ENCODE peak calls at places on chromosomes 2 and 18, in five cellular contexts. Q is body of pancreas, O is endothelial cell of umbilical vein, B is heart right ventricle, T is cardiac muscle cell. I is an unnamed sample.

GRCh38 chr2:112159454-112159921 is 21.3 kb downstream of the FBLN7 start:
- DNase-seq in Q (no peak), O (no peak), B (no peak), T (no peak), I (no peak)

GRCh38 chr2:134955744-134956143 is 37.1 kb downstream of the CCNT2 start:
- DNase-seq in Q (no peak), O (no peak), B (no peak), T (no peak), I (no peak)

GRCh38 chr18:24126155-24126947 is 12.5 kb upstream of the CABYR start:
- DNase-seq in Q (no peak), O (no peak), B (no peak), T (no peak), I (no peak)

GRCh38 chr2:113370478-113371091 is 66.9 kb upstream of the ZNG1B start:
- DNase-seq in Q (peak), O (peak), B (peak), T (peak), I (peak)

GRCh38 chr2:144379891-144380311 is 140.0 kb downstream of the ZEB2 start:
- DNase-seq in Q (no peak), O (peak), B (peak), T (no peak), I (no peak)

GRCh38 chr18:44568986-44569385 is 111.7 kb upstream of the SETBP1 start:
- DNase-seq in Q (no peak), O (no peak), B (no peak), T (no peak), I (no peak)

GRCh38 chr18:293557-293956 is 25.7 kb upstream of the THOC1 start:
- DNase-seq in Q (no peak), O (peak), B (no peak), T (no peak), I (no peak)

GRCh38 chr18:28041366-28041765 is 135.6 kb downstream of the CDH2 start:
- DNase-seq in Q (no peak), O (no peak), B (no peak), T (peak), I (no peak)

GRCh38 chr2:234324151-234324550 is 172.7 kb downstream of the ARL4C start:
- DNase-seq in Q (no peak), O (no peak), B (no peak), T (no peak), I (no peak)

GRCh38 chr2:26850565-26850964 is 2.6 kb downstream of the DPYSL5 start:
- DNase-seq in Q (no peak), O (no peak), B (no peak), T (no peak), I (no peak)

GRCh38 chr2:150135223-150135883 is 352.1 kb downstream of the RND3 start:
- DNase-seq in Q (peak), O (no peak), B (no peak), T (no peak), I (no peak)

GRCh38 chr2:7956126-7956689 is 725.6 kb upstream of the ID2 start:
- DNase-seq in Q (no peak), O (no peak), B (no peak), T (peak), I (no peak)

GRCh38 chr18:3540805-3541548 is 91.0 kb downstream of the TGIF1 start:
- DNase-seq in Q (no peak), O (no peak), B (no peak), T (no peak), I (no peak)

GRCh38 chr2:19902272-19902730 is 518 bp upstream of the TTC32 start:
- DNase-seq in Q (no peak), O (no peak), B (no peak), T (no peak), I (no peak)

GRCh38 chr2:177078416-177078815 is 134.2 kb upstream of the HNRNPA3 start:
- DNase-seq in Q (peak), O (no peak), B (peak), T (no peak), I (peak)

GRCh38 chr2:65999790-66000189 is 435.1 kb upstream of the MEIS1 start:
- DNase-seq in Q (no peak), O (no peak), B (no peak), T (no peak), I (peak)
- TF ChIP-seq CTCF in Q (no peak), O (no peak), B (no peak), T (no peak), I (peak)

DNA sequence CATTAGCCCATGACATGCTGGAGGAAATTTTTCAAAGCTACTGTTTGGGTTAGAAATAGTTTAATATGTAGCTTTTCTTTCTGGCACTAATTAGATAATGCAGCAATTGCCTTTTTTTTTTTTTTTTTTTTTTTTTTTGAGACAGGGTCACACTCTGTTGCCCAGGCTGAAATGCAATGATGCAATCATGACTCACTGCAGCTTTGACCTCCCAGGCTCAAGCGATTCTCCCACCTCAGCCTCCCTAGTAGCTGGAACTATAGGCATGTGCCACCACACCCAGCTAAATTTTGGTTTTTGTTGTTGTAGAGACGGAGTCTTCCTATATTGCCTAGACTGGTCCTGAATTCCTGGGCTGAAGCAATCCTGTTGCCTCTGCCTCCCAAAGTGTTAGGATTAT is 136.2 kb downstream of the SP100 start:
- DNase-seq in Q (no peak), O (no peak), B (no peak), T (no peak), I (no peak)
- H3K27ac ChIP-seq in Q (no peak), O (no peak), B (no peak), T (no peak), I (no peak)

DNA sequence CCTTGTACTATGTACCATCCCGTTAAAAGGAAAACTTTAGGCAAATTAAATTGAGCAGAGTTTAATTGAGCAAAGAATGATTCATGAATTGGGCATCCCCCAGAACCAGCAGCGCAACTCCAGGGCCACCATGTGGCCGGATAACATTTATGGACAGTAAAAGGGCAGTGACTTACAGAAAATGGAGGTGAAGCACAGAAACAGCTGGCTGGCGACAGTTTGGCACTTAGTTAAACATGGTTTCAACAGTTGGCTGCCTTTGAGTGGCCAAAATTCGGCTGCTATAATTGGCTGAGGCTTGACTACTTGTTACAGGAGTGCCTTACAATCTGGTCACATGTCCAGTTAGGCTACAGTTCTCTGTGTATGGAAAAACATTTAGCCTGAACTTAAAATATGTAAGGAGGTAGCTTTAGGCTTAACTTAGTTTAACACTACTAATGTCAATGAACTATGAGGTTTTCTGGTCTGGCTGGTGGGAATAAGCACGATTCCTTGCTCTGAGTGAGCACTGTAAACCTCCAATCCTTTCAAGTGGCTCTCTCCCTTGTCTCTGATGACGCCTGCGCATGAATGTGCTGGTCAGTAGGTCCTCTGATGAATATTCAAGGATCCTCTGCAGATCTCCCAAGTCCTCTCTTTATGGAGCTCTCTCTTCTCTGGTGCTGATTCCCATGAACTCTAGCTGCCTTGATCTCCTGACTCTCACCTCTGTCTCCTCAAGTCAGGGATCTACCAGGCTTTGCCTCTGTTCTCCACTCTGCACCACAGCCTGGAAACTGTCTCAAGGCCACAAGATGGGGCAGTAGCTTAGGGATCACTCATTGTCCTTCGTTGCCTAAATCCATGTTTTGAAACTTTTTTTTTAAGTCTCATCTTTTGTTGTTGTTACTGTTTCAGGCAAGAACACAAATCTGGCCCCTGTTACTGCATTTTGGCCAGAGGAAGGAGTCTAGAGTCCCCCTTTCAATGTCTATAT is 24.4 kb upstream of the RAB31 start:
- DNase-seq in Q (peak), O (peak), B (no peak), T (no peak), I (peak)
- TF ChIP-seq CTCF in Q (no peak), O (peak), B (no peak), T (peak), I (peak)

GRCh38 chr2:43133708-43134570 is 92.5 kb downstream of the ZFP36L2 start:
- DNase-seq in Q (peak), O (no peak), B (no peak), T (no peak), I (no peak)
- H3K27ac ChIP-seq in Q (peak), O (no peak), B (peak), T (no peak), I (peak)

GRCh38 chr2:235937092-235937491 is 231.1 kb downstream of the GBX2 start:
- DNase-seq in Q (no peak), O (no peak), B (no peak), T (no peak), I (no peak)

GRCh38 chr2:235937526-235937925 is 230.7 kb downstream of the GBX2 start:
- DNase-seq in Q (no peak), O (no peak), B (no peak), T (no peak), I (no peak)

GRCh38 chr2:235935071-235935470 is 233.1 kb downstream of the GBX2 start:
- DNase-seq in Q (no peak), O (no peak), B (no peak), T (no peak), I (no peak)

GRCh38 chr2:235935773-235936172 is 232.4 kb downstream of the GBX2 start:
- DNase-seq in Q (no peak), O (no peak), B (no peak), T (no peak), I (no peak)

DNA sequence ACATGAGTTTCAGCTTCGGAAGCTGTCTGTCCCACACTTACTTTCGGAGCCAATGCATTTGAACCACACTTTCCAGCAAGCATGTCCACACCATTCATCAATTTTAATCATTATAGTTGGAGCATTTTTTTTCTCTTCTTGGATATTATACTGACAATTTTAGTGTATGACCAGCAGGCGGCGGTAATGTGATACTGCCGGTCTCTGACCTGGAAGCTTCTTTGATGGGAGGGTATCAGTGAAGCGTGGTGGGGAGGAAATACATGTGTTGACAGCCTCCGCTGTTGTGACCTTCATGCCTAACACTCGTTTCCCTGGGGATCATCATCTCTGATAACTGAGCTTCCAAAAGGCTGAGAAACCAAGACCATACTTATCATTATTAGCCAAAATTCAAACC is 231.7 kb downstream of the GBX2 start:
- DNase-seq in Q (no peak), O (peak), B (no peak), T (no peak), I (no peak)
- TF ChIP-seq CTCF in Q (no peak), O (peak), B (peak), T (peak), I (no peak)

GRCh38 chr2:209696836-209697711 is 74.6 kb upstream of the UNC80 start:
- DNase-seq in Q (no peak), O (no peak), B (no peak), T (no peak), I (no peak)
- H3K27ac ChIP-seq in Q (no peak), O (no peak), B (no peak), T (no peak), I (no peak)

GRCh38 chr18:36733150-36733549 is 95.7 kb downstream of the TPGS2 start:
- DNase-seq in Q (no peak), O (no peak), B (no peak), T (no peak), I (no peak)
- TF ChIP-seq CTCF in Q (no peak), O (no peak), B (no peak), T (no peak), I (no peak)

DNA sequence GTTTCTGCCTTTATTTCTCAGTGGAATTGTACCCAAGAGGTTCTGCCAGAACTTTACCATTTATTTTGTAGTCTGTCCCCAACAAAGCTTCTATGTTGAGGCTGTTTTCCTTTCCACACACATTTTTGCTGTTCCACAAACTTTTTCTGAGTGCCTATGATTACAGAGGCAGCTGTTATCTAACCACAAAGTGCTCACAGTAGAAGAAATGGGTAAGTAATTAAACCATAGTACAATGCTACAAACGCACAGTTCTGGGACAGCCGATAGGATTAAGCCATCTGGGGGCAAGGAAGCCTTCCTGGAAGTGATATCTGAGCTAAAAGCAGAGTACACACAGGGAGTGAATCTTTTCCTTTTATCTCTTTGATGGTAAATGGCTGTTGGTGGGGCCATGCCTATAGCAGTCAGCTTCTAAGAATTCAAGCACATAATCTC is 3.9 kb upstream of the MGAT4A start:
- DNase-seq in Q (no peak), O (no peak), B (no peak), T (no peak), I (no peak)
- H3K27ac ChIP-seq in Q (peak), O (no peak), B (no peak), T (no peak), I (no peak)

GRCh38 chr2:241858206-241859016 is at the start of gene PDCD1:
- DNase-seq in Q (peak), O (no peak), B (peak), T (peak), I (no peak)

GRCh38 chr2:241860184-241861078 is 1.7 kb upstream of the PDCD1 start:
- DNase-seq in Q (peak), O (no peak), B (peak), T (no peak), I (no peak)

GRCh38 chr2:241861264-241861663 is 2.6 kb upstream of the PDCD1 start:
- DNase-seq in Q (no peak), O (no peak), B (no peak), T (no peak), I (no peak)

GRCh38 chr2:241859017-241859435 is 332 bp upstream of the PDCD1 start:
- DNase-seq in Q (no peak), O (no peak), B (peak), T (no peak), I (no peak)

DNA sequence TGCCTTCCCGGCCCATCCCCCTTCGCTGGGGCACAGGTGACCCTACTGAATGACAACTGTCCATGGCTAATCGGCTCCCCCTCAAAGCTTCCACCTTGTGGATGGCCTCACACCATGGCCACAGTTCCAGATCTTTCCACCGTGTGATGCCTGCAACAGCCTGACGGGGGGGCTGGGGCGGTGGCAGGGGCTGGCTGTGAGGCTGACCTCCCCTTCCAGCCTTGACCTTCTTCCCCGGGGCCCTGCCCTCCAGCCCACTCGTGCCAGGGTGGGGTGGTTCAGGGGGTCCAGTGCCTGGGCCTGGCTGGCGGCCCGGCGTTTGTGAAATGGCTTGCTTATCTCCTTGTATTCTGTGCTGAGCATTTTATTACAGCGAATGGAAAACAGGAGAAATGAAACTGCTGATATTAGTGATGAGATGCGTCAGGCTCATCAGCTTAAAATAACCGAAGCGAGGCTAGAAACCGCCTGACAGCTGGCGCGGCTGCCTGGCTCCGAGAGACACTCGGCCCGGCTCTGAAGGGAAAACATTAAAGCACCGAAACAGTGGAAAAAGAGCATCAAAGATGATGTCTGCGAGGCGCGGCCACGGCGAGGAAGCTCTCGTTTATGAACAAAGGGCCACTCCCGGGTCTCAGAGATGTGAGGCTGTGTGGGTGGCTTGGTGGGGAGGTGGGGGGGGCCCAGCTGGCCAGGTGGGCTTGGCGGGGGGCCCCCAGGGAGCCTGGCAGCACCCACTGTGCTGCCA is 916 bp upstream of the PDCD1 start:
- DNase-seq in Q (peak), O (no peak), B (peak), T (no peak), I (no peak)
- TF ChIP-seq CTCF in Q (no peak), O (no peak), B (no peak), T (peak), I (no peak)

DNA sequence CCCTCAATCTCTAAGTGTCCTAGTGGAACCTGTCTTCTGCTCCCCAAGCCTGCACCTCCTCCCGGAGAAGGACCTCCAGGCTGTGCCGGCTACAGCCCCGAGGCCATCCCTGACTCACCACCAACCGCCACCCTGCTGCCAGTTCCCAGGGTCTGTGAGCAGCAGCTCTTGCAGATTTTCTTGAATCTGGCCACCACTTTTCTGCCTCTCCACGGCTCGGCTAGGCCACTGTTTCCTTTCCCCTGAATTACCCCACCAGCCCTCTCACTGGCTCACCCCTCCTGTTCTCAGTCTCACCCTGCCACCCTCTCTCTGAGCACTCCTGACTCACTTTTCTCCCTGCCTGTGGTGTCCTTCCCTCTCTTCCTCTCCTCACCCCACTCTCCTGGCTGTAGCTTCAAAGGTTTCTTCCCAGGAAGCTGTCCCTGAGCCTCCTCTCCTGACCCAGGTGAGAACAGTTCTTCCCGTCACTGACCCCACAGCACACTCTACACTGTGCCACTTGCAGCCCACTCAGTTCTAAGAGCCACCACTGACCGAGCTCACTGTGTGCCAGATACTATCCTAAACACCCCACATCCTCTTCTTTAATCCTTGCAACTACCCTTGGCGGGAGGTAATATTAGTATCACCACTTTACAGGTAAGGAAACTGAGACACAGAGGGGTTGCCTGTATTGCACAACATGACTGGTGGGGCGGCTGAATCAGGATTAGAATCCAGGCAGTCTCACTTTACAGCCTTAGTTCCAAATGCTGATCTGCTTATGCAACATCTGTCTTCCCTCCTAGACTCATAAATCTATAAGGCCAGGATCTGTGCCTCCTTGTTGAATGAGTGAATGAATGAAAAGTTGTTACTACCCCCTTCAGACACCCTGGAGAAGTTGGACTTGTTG is 111.6 kb downstream of the SMAD7 start:
- DNase-seq in Q (no peak), O (no peak), B (no peak), T (no peak), I (peak)
- H3K27ac ChIP-seq in Q (no peak), O (no peak), B (peak), T (no peak), I (peak)

I was measured in RWPE1.